ENCODE peak calls at places on chromosome 2, in four cellular contexts. One of them, this sample, is unnamed.

GRCh38 chr2:47002480-47003381 is 87.1 kb upstream of the MCFD2 start:
- DNase-seq in choroid plexus epithelial cell: peak
- DNase-seq in astrocyte of the spinal cord: peak
- DNase-seq in heart left ventricle: peak
- DNase-seq in this sample: no peak

GRCh38 chr2:35443087-35443486 is 912.5 kb upstream of the CRIM1 start:
- DNase-seq in choroid plexus epithelial cell: no peak
- DNase-seq in heart left ventricle: no peak
- DNase-seq in astrocyte of the spinal cord: no peak
- DNase-seq in this sample: no peak

GRCh38 chr2:54557601-54558187 is 101.6 kb downstream of the SPTBN1 start:
- DNase-seq in choroid plexus epithelial cell: no peak
- DNase-seq in heart left ventricle: peak
- DNase-seq in astrocyte of the spinal cord: peak
- DNase-seq in this sample: peak

GRCh38 chr2:191678437-191679110 is 638 bp downstream of the NABP1 start:
- DNase-seq in heart left ventricle: peak
- DNase-seq in astrocyte of the spinal cord: no peak
- DNase-seq in choroid plexus epithelial cell: no peak
- DNase-seq in this sample: no peak

GRCh38 chr2:15939854-15940660 is at the start of gene MYCN:
- DNase-seq in choroid plexus epithelial cell: peak
- DNase-seq in heart left ventricle: peak
- DNase-seq in astrocyte of the spinal cord: peak
- DNase-seq in this sample: no peak

GRCh38 chr2:239600650-239601049 is 199.8 kb upstream of the HDAC4 start:
- DNase-seq in heart left ventricle: no peak
- DNase-seq in choroid plexus epithelial cell: no peak
- DNase-seq in astrocyte of the spinal cord: no peak
- DNase-seq in this sample: no peak

GRCh38 chr2:85277416-85278158 is 50.2 kb downstream of the TGOLN2 start:
- DNase-seq in choroid plexus epithelial cell: peak
- DNase-seq in astrocyte of the spinal cord: peak
- DNase-seq in heart left ventricle: peak
- DNase-seq in this sample: no peak

GRCh38 chr2:166127217-166128155 is at the start of gene SCN1A:
- DNase-seq in astrocyte of the spinal cord: peak
- DNase-seq in heart left ventricle: no peak
- DNase-seq in choroid plexus epithelial cell: peak
- DNase-seq in this sample: no peak

GRCh38 chr2:273338-273737 is 8.6 kb downstream of the ACP1 start:
- DNase-seq in choroid plexus epithelial cell: no peak
- DNase-seq in astrocyte of the spinal cord: no peak
- DNase-seq in heart left ventricle: no peak
- DNase-seq in this sample: no peak

GRCh38 chr2:13252615-13253014 is 535.9 kb downstream of the TRIB2 start:
- DNase-seq in heart left ventricle: no peak
- DNase-seq in astrocyte of the spinal cord: no peak
- DNase-seq in choroid plexus epithelial cell: no peak
- DNase-seq in this sample: no peak

GRCh38 chr2:151857650-151858049 is 29.4 kb upstream of the ARL5A start:
- DNase-seq in astrocyte of the spinal cord: no peak
- DNase-seq in choroid plexus epithelial cell: no peak
- DNase-seq in heart left ventricle: no peak
- DNase-seq in this sample: no peak

GRCh38 chr2:32947484-32948143 is 861 bp downstream of the LTBP1 start:
- DNase-seq in heart left ventricle: peak
- DNase-seq in astrocyte of the spinal cord: peak
- DNase-seq in choroid plexus epithelial cell: peak
- DNase-seq in this sample: peak

GRCh38 chr2:135969655-135970387 is 15.6 kb downstream of the DARS1 start:
- DNase-seq in heart left ventricle: no peak
- DNase-seq in astrocyte of the spinal cord: no peak
- DNase-seq in choroid plexus epithelial cell: no peak
- DNase-seq in this sample: no peak

GRCh38 chr2:136538489-136538888 is 226.9 kb upstream of the THSD7B start:
- DNase-seq in choroid plexus epithelial cell: no peak
- DNase-seq in heart left ventricle: peak
- DNase-seq in astrocyte of the spinal cord: no peak
- DNase-seq in this sample: no peak

GRCh38 chr2:29688429-29688828 is 233.0 kb downstream of the ALK start:
- DNase-seq in astrocyte of the spinal cord: no peak
- DNase-seq in heart left ventricle: no peak
- DNase-seq in choroid plexus epithelial cell: no peak
- DNase-seq in this sample: no peak

GRCh38 chr2:45237850-45238542 is 228.7 kb upstream of the SIX2 start:
- DNase-seq in choroid plexus epithelial cell: peak
- DNase-seq in astrocyte of the spinal cord: peak
- DNase-seq in heart left ventricle: peak
- DNase-seq in this sample: no peak

DNA sequence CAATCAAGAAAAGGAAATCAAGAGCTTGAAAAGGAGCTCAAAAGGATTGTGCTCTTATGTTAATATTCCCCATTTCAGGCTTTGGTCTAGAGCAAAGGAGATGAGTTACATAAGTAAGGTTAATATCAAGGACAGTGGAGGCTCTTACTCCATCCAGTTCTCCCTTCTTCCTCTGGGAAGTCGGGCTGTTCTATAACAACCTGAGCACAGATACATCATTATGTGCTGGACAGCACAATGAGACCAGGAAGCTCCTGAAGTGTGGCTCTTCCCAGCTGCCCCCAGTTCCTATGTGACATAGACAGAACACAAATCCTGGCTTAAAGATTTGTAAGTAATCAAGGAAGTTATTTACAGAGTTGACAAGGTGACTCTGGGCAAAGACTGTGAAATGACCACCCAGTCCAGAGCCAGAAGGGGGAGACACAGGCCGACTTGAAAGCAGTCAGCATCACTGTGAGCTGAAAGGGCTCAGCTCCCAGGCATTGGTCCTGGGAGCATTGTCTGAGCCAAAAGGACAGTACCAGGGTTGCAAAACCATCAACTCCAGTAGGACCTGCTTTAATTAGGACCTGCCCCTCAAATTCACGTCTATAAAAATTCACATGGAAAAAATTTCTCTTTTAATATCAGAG is 917.6 kb upstream of the ACVR2A start:
- DNase-seq in choroid plexus epithelial cell: peak
- DNase-seq in astrocyte of the spinal cord: peak
- DNase-seq in heart left ventricle: no peak
- DNase-seq in this sample: no peak
- TF ChIP-seq CTCF in choroid plexus epithelial cell: peak
- TF ChIP-seq CTCF in astrocyte of the spinal cord: peak
- TF ChIP-seq CTCF in heart left ventricle: peak
- TF ChIP-seq CTCF in this sample: no peak

GRCh38 chr2:20507166-20507692 is 60.4 kb downstream of the RHOB start:
- DNase-seq in heart left ventricle: no peak
- DNase-seq in astrocyte of the spinal cord: no peak
- DNase-seq in choroid plexus epithelial cell: peak
- DNase-seq in this sample: no peak

GRCh38 chr2:20507711-20508110 is 60.8 kb downstream of the RHOB start:
- DNase-seq in heart left ventricle: no peak
- DNase-seq in choroid plexus epithelial cell: no peak
- DNase-seq in astrocyte of the spinal cord: no peak
- DNase-seq in this sample: no peak

GRCh38 chr2:20509301-20509765 is 62.5 kb downstream of the RHOB start:
- DNase-seq in choroid plexus epithelial cell: no peak
- DNase-seq in astrocyte of the spinal cord: no peak
- DNase-seq in heart left ventricle: no peak
- DNase-seq in this sample: no peak

GRCh38 chr2:20504174-20504573 is 57.3 kb downstream of the RHOB start:
- DNase-seq in heart left ventricle: no peak
- DNase-seq in choroid plexus epithelial cell: no peak
- DNase-seq in astrocyte of the spinal cord: no peak
- DNase-seq in this sample: no peak

GRCh38 chr2:20506281-20506685 is 59.4 kb downstream of the RHOB start:
- DNase-seq in heart left ventricle: no peak
- DNase-seq in choroid plexus epithelial cell: peak
- DNase-seq in astrocyte of the spinal cord: peak
- DNase-seq in this sample: no peak
- TF ChIP-seq CTCF in heart left ventricle: peak
- TF ChIP-seq CTCF in choroid plexus epithelial cell: peak
- TF ChIP-seq CTCF in astrocyte of the spinal cord: peak
- TF ChIP-seq CTCF in this sample: no peak

GRCh38 chr2:129189617-129190016 is 789.8 kb upstream of the RAB6C start:
- DNase-seq in astrocyte of the spinal cord: no peak
- DNase-seq in choroid plexus epithelial cell: no peak
- DNase-seq in heart left ventricle: no peak
- DNase-seq in this sample: no peak
- TF ChIP-seq CTCF in astrocyte of the spinal cord: no peak
- TF ChIP-seq CTCF in choroid plexus epithelial cell: no peak
- TF ChIP-seq CTCF in heart left ventricle: no peak
- TF ChIP-seq CTCF in this sample: no peak

DNA sequence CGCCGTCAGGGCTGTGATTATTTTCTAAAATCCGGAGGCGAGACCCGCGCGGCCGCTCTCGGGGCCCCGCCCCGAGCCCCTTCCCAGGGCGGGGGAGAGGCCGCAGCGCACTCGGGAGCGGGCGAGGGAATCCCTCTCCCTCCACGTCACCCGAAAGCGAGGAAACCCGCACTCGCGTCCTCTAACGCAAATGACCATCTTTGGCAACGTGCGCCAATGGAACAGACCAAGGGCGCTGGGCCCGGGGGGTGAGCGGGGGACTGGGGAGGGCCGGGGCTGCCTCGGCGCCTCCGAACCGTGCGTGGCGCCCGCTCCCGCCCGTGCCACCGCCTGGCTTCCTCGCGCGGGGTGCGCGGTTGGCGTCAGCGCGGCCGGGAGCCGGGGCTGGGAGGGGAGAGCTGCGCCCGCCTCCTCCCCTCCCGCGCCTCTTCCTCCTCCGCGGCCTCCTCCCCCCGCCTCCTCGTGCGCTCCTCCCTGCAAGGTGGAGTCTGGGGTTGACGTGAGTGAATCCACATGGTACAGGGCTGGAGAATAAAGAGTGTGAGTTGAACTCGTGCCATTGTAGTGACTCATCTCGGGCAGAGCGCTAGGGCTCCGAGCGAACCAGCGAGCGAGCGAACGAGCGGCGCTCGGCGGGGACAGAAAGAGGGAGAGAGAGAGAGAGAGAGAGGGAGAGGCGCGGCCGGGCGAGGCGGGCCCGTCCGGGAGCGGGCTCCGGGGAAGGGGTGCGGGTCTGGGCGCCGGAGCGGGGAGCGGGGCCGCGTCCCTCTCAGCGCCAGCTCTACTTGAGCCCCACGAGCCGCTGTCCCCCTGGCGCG is at the start of gene FOSL2:
- DNase-seq in heart left ventricle: peak
- DNase-seq in astrocyte of the spinal cord: peak
- DNase-seq in choroid plexus epithelial cell: peak
- DNase-seq in this sample: peak
- TF ChIP-seq CTCF in heart left ventricle: peak
- TF ChIP-seq CTCF in astrocyte of the spinal cord: no peak
- TF ChIP-seq CTCF in choroid plexus epithelial cell: no peak
- TF ChIP-seq CTCF in this sample: no peak

DNA sequence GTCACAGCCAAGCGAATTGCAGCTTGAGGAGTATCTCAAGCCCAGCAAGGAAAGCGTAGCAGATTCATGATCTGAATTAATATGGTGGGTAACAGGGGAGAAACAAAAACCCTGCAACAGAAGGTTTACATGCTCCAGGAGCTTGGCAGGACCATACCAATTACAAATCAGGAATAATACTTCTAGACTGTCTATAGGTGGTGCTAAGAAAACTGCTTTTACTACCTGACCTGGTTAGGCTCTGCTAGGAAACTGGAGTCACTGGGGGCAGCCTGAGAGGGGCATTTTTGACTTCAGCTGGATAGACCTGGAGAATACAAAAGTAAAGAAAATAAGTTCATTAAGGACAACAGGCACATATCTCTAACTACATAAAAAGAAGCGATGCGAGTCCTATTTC is 24.6 kb upstream of the SPOPL start:
- DNase-seq in heart left ventricle: no peak
- DNase-seq in choroid plexus epithelial cell: no peak
- DNase-seq in astrocyte of the spinal cord: no peak
- DNase-seq in this sample: no peak
- TF ChIP-seq CTCF in heart left ventricle: no peak
- TF ChIP-seq CTCF in choroid plexus epithelial cell: peak
- TF ChIP-seq CTCF in astrocyte of the spinal cord: no peak
- TF ChIP-seq CTCF in this sample: no peak

GRCh38 chr2:198135481-198135934 is 331.1 kb downstream of the PLCL1 start:
- DNase-seq in choroid plexus epithelial cell: no peak
- DNase-seq in heart left ventricle: no peak
- DNase-seq in astrocyte of the spinal cord: no peak
- DNase-seq in this sample: no peak

GRCh38 chr2:198134287-198134955 is 330.0 kb downstream of the PLCL1 start:
- DNase-seq in astrocyte of the spinal cord: peak
- DNase-seq in choroid plexus epithelial cell: no peak
- DNase-seq in heart left ventricle: no peak
- DNase-seq in this sample: no peak

GRCh38 chr2:198127627-198128026 is 323.2 kb downstream of the PLCL1 start:
- DNase-seq in astrocyte of the spinal cord: peak
- DNase-seq in choroid plexus epithelial cell: peak
- DNase-seq in heart left ventricle: peak
- DNase-seq in this sample: no peak

DNA sequence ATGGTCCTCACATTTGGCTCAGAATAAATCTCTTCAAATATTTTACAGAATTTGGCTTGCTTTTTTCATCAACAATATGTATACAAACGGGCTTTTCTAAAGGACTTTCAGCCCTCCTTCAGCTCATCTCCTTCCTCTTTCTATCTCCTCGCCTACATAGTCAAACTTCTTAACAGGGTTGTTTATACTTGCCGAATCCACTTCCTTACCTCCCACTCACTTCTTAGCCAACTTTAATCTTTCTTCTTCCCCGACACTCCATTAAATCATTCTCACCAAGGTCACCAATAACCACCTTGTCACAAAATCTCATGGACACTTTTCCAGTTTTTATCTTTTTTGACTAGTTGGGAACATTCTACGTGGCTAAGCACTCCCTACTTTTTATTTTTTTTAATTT is 325.2 kb downstream of the PLCL1 start:
- DNase-seq in astrocyte of the spinal cord: no peak
- DNase-seq in heart left ventricle: no peak
- DNase-seq in choroid plexus epithelial cell: no peak
- DNase-seq in this sample: no peak
- TF ChIP-seq CTCF in astrocyte of the spinal cord: no peak
- TF ChIP-seq CTCF in heart left ventricle: no peak
- TF ChIP-seq CTCF in choroid plexus epithelial cell: no peak
- TF ChIP-seq CTCF in this sample: no peak

GRCh38 chr2:184030245-184030644 is 568.1 kb upstream of the ZNF804A start:
- DNase-seq in astrocyte of the spinal cord: no peak
- DNase-seq in choroid plexus epithelial cell: no peak
- DNase-seq in heart left ventricle: no peak
- DNase-seq in this sample: no peak

GRCh38 chr2:184031402-184032147 is 566.8 kb upstream of the ZNF804A start:
- DNase-seq in choroid plexus epithelial cell: no peak
- DNase-seq in astrocyte of the spinal cord: no peak
- DNase-seq in heart left ventricle: no peak
- DNase-seq in this sample: no peak

GRCh38 chr2:184030978-184031377 is 567.4 kb upstream of the ZNF804A start:
- DNase-seq in heart left ventricle: no peak
- DNase-seq in choroid plexus epithelial cell: no peak
- DNase-seq in astrocyte of the spinal cord: no peak
- DNase-seq in this sample: no peak

DNA sequence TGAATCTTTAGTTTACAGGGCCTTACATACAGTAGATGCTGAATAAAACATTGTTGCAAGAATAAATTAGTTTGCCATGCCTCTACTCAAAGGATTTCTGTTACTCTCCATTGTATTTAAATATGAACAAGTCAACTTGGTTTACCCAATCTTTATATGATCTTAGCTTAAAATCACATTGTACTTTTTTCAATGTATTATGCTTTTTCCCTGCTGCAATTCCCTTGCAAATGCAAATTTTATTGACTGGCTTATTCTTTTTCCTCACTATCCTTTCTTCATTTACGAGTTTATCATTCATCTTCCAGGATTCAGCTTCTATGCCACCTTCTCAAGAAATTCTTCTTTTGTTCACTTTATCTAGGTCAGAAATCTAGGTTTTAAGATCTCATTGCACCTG is 571.4 kb upstream of the ZNF804A start:
- DNase-seq in heart left ventricle: no peak
- DNase-seq in choroid plexus epithelial cell: no peak
- DNase-seq in astrocyte of the spinal cord: no peak
- DNase-seq in this sample: no peak
- TF ChIP-seq CTCF in heart left ventricle: no peak
- TF ChIP-seq CTCF in choroid plexus epithelial cell: no peak
- TF ChIP-seq CTCF in astrocyte of the spinal cord: no peak
- TF ChIP-seq CTCF in this sample: no peak

This sample was measured in activated B cell treated with CpG ODN at 0.5 μM for 24 hours.